ENCODE peak calls at places on chromosomes 4 and X, in six cellular contexts. D is aorta, B is heart left ventricle, J is right lobe of liver, A is gastrocnemius medialis, Y is thoracic aorta. F is an unnamed sample.

GRCh38 chr4:26145212-26145611 is 175.6 kb upstream of the RBPJ start:
- ATAC-seq in B (no peak), J (no peak), D (no peak), A (no peak), Y (no peak), F (no peak)

GRCh38 chr4:185318679-185319078 is 77.0 kb downstream of the LRP2BP start:
- ATAC-seq in J (peak; percentile 84), A (no peak), B (no peak), Y (no peak), D (no peak), F (no peak)

GRCh38 chrX:139909716-139910115 is 23.1 kb downstream of the ATP11C start:
- ATAC-seq in D (no peak), Y (no peak), A (no peak), J (no peak), B (no peak), F (no peak)

GRCh38 chr4:145773581-145774234 is 93.8 kb downstream of the C4orf51 start:
- ATAC-seq in Y (no peak), A (peak; percentile 82), J (no peak), B (peak; percentile 94), D (no peak), F (peak; percentile 71)

GRCh38 chr4:171538601-171539100 is 274.6 kb upstream of the GALNTL6 start:
- ATAC-seq in A (no peak), Y (no peak), D (no peak), B (no peak), J (no peak), F (no peak)

GRCh38 chrX:97616883-97617510 is 733.3 kb downstream of the RPA4 start:
- ATAC-seq in Y (no peak), J (no peak), B (no peak), D (no peak), A (no peak), F (no peak)

GRCh38 chr4:26434030-26434639 is 56.1 kb downstream of the CCKAR start:
- ATAC-seq in D (no peak), A (no peak), J (no peak), B (no peak), Y (no peak), F (no peak)

GRCh38 chrX:46588263-46588662 is 14.7 kb downstream of the CHST7 start:
- ATAC-seq in J (peak; percentile 25), B (peak; percentile 77), A (peak; percentile 52), Y (peak; percentile 12), D (peak; percentile 67), F (peak; percentile 66)

GRCh38 chrX:44935640-44936039 is 62.7 kb downstream of the KDM6A start:
- ATAC-seq in Y (no peak), D (no peak), B (no peak), J (no peak), A (no peak), F (no peak)

GRCh38 chr4:87313756-87314155 is 8.9 kb downstream of the HSD17B13 start:
- ATAC-seq in A (no peak), D (no peak), J (no peak), Y (no peak), B (no peak), F (no peak)

GRCh38 chr4:34105311-34105710 is 2139.0 kb downstream of the ARAP2 start:
- ATAC-seq in D (no peak), J (no peak), B (no peak), A (no peak), Y (no peak), F (no peak)

GRCh38 chrX:39910651-39911050 is 187.1 kb downstream of the BCOR start:
- ATAC-seq in A (no peak), J (no peak), D (no peak), Y (no peak), B (peak; percentile 23), F (no peak)

GRCh38 chr4:148059617-148060180 is 327.8 kb downstream of the ARHGAP10 start:
- ATAC-seq in B (peak; percentile 60), A (peak; percentile 35), J (peak; percentile 56), Y (no peak), D (no peak), F (no peak)

GRCh38 chr4:132169660-132170059 is 979.4 kb upstream of the PCDH10 start:
- ATAC-seq in D (no peak), J (no peak), Y (no peak), B (no peak), A (no peak), F (no peak)

GRCh38 chrX:107725761-107726555 is 49.6 kb downstream of the TSC22D3 start:
- ATAC-seq in A (no peak), D (no peak), B (no peak), Y (no peak), J (peak; percentile 62), F (no peak)

GRCh38 chrX:9369802-9370291 is 95.0 kb upstream of the TBL1X start:
- ATAC-seq in Y (no peak), A (no peak), D (no peak), B (no peak), J (no peak), F (no peak)

GRCh38 chr4:12507868-12508481 is 976.2 kb downstream of the RAB28 start:
- ATAC-seq in J (no peak), B (no peak), A (no peak), D (no peak), Y (no peak), F (no peak)

GRCh38 chrX:78545233-78545632 is 113.9 kb downstream of the RTL3 start:
- ATAC-seq in A (no peak), B (no peak), D (no peak), Y (no peak), J (no peak), F (no peak)

GRCh38 chrX:78543281-78543680 is 115.8 kb downstream of the RTL3 start:
- ATAC-seq in J (no peak), Y (no peak), A (no peak), D (no peak), B (no peak), F (no peak)

DNA sequence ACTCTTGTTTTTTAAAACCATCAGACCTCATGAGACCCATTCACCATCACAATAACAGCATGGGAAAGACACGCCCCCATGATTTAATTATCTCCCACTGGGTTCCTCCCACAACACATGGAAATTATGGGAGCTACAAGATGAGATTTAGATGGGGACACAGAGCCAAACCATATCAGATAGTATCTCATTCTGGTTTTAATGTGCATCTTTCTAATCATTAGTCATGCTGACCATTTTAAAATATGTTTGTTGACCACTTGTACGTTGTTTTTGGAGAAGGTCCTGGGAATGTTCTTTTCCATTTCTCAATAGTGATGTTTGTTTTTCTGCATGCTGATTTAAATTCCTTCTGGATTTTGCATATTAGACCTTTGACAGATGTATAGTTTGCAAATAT is 119.0 kb downstream of the RTL3 start:
- ATAC-seq in D (no peak), B (no peak), Y (no peak), J (no peak), A (no peak), F (no peak)
- H3K9me3 ChIP-seq in D (no peaks in the 10 kb centered on the region), B (no peaks in the 10 kb centered on the region), Y (no peaks in the 10 kb centered on the region), J (no peaks in the 10 kb centered on the region), A (no peaks in the 10 kb centered on the region), F (no peaks in the 10 kb centered on the region)

DNA sequence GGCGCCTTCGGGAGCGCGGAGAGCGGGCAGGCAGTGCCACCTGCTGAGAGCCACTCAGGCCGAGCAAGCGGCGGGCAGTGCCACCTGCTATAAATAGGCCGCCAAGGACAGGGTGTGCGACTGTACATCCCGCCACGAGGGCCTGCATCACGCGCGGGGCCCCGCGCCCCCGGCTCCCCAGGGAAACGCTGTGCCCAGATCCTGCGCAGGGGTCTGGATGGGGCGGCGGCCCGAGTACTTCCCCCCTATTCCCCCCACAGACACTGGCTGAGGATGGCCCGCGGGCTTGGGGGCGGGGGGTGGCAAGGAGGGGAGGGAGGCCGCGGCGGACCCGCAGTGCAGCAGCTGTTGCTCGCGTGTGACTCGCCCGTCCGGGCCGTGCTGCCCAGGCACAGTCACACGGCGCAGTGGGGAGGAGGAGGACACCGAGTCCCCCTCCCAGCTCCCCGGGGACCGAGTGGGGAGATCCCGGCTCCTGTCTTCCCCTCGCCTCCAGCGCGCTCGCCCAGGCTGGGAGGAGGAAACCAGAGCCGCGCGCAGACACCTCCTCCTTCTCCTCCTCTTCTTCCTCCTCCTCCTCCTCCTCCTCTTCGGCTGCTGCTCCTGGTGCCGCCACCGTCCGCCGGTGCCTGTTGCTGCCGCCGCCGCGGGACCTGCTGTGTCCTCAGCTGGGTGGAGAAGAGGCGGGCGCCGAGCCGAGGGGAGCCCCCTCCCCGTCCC is at the start of gene TBC1D1:
- ATAC-seq in B (peak; percentile 94), J (peak; percentile 89), D (peak; percentile 92), A (peak; percentile 80), Y (peak; percentile 46), F (peak; percentile 87)
- H3K4me1 ChIP-seq in B (peaks cover 37% of the 10 kb centered on the region), J (no peaks in the 10 kb centered on the region), D (peaks cover 5% of the 10 kb centered on the region), A (peaks cover 20% of the 10 kb centered on the region), Y (peaks cover 49% of the 10 kb centered on the region), F (peaks cover 7% of the 10 kb centered on the region)

GRCh38 chr4:70868778-70869177 is 29.1 kb upstream of the GRSF1 start:
- ATAC-seq in A (no peak), Y (no peak), D (no peak), J (no peak), B (no peak), F (no peak)
- H3K9me3 ChIP-seq in A (no peaks in the 10 kb centered on the region), Y (no peaks in the 10 kb centered on the region), D (no peaks in the 10 kb centered on the region), J (no peaks in the 10 kb centered on the region), B (no peaks in the 10 kb centered on the region), F (no peaks in the 10 kb centered on the region)

GRCh38 chr4:177313263-177313662 is 3.6 kb downstream of the NEIL3 start:
- ATAC-seq in B (no peak), Y (no peak), A (no peak), J (no peak), D (no peak), F (no peak)
- H3K4me1 ChIP-seq in B (peaks cover 9% of the 10 kb centered on the region), Y (peaks cover 8% of the 10 kb centered on the region), A (peaks cover 8% of the 10 kb centered on the region), J (peaks cover 1% of the 10 kb centered on the region), D (no peaks in the 10 kb centered on the region), F (peaks cover 4% of the 10 kb centered on the region)

GRCh38 chr4:112830753-112831386 is 193.9 kb downstream of the LARP7 start:
- ATAC-seq in A (no peak), Y (no peak), D (no peak), J (no peak), B (no peak), F (no peak)

GRCh38 chr4:112836895-112837294 is 200.0 kb downstream of the LARP7 start:
- ATAC-seq in J (no peak), B (no peak), D (no peak), Y (no peak), A (no peak), F (no peak)

DNA sequence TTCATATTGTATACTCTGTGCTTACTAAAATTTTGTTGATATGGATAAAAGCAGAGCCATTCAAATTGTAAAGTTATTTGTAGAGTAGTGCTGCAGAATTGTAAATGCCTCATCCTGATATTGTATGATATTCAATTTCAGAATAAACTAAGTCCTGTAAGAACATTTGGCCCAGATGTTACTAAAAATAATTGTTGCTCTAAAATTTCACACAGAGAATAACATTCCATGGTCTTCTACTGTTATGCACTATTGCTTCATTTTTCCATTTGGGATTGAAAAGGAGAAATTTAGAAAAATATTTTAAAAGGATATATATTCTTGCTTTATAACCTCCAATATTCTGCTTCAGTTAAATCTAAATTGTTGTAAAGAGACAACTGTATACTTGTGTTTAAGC is 195.6 kb downstream of the LARP7 start:
- ATAC-seq in B (no peak), Y (no peak), D (no peak), J (no peak), A (no peak), F (no peak)
- H3K9me3 ChIP-seq in B (no peaks in the 10 kb centered on the region), Y (no peaks in the 10 kb centered on the region), D (no peaks in the 10 kb centered on the region), J (no peaks in the 10 kb centered on the region), A (no peaks in the 10 kb centered on the region), F (no peaks in the 10 kb centered on the region)